ENCODE peak calls at places on chromosomes 5 and 9, in four cellular contexts. One of them, this sample, is unnamed.

GRCh38 chr5:85049020-85049419 is 664.3 kb upstream of the EDIL3 start:
- DNase-seq in posterior cingulate gyrus: no peak
- DNase-seq in lung: no peak
- DNase-seq in effector memory CD4-positive, alpha-beta T cell: no peak
- DNase-seq in this sample: no peak

GRCh38 chr5:3612561-3613175 is 17.0 kb downstream of the IRX1 start:
- DNase-seq in effector memory CD4-positive, alpha-beta T cell: no peak
- DNase-seq in lung: no peak
- DNase-seq in posterior cingulate gyrus: no peak
- DNase-seq in this sample: no peak

GRCh38 chr9:113940077-113940476 is 64.0 kb downstream of the ZNF618 start:
- DNase-seq in lung: no peak
- DNase-seq in posterior cingulate gyrus: no peak
- DNase-seq in effector memory CD4-positive, alpha-beta T cell: no peak
- DNase-seq in this sample: no peak

GRCh38 chr5:138352071-138352721 is at the start of gene KDM3B:
- DNase-seq in posterior cingulate gyrus: peak
- DNase-seq in lung: peak
- DNase-seq in effector memory CD4-positive, alpha-beta T cell: peak
- DNase-seq in this sample: peak

GRCh38 chr5:170137694-170138214 is 32.1 kb downstream of the FOXI1 start:
- DNase-seq in lung: peak
- DNase-seq in effector memory CD4-positive, alpha-beta T cell: no peak
- DNase-seq in posterior cingulate gyrus: no peak
- DNase-seq in this sample: no peak

GRCh38 chr9:84511651-84512050 is 157.9 kb upstream of the NTRK2 start:
- DNase-seq in effector memory CD4-positive, alpha-beta T cell: no peak
- DNase-seq in posterior cingulate gyrus: no peak
- DNase-seq in lung: no peak
- DNase-seq in this sample: no peak

GRCh38 chr9:68462004-68462775 is 78.5 kb downstream of the TMEM252 start:
- DNase-seq in effector memory CD4-positive, alpha-beta T cell: no peak
- DNase-seq in posterior cingulate gyrus: no peak
- DNase-seq in lung: no peak
- DNase-seq in this sample: no peak

GRCh38 chr9:132849168-132849831 is 28.8 kb downstream of the AK8 start:
- DNase-seq in effector memory CD4-positive, alpha-beta T cell: no peak
- DNase-seq in posterior cingulate gyrus: no peak
- DNase-seq in lung: no peak
- DNase-seq in this sample: peak

GRCh38 chr5:54254482-54255198 is 55.7 kb downstream of the ARL15 start:
- DNase-seq in effector memory CD4-positive, alpha-beta T cell: no peak
- DNase-seq in lung: no peak
- DNase-seq in posterior cingulate gyrus: no peak
- DNase-seq in this sample: no peak

GRCh38 chr9:120265791-120266190 is 314.2 kb downstream of the CDK5RAP2 start:
- DNase-seq in posterior cingulate gyrus: no peak
- DNase-seq in lung: no peak
- DNase-seq in effector memory CD4-positive, alpha-beta T cell: no peak
- DNase-seq in this sample: no peak

GRCh38 chr5:14591548-14591947 is 10.0 kb downstream of the OTULINL start:
- DNase-seq in effector memory CD4-positive, alpha-beta T cell: no peak
- DNase-seq in lung: no peak
- DNase-seq in posterior cingulate gyrus: no peak
- DNase-seq in this sample: no peak

GRCh38 chr5:148469446-148470062 is 85.8 kb downstream of the FBXO38 start:
- DNase-seq in effector memory CD4-positive, alpha-beta T cell: no peak
- DNase-seq in lung: no peak
- DNase-seq in posterior cingulate gyrus: peak
- DNase-seq in this sample: no peak

GRCh38 chr5:73370620-73371583 is 77.7 kb downstream of the FOXD1 start:
- DNase-seq in effector memory CD4-positive, alpha-beta T cell: no peak
- DNase-seq in posterior cingulate gyrus: no peak
- DNase-seq in lung: no peak
- DNase-seq in this sample: no peak

GRCh38 chr9:82116538-82116937 is 128.0 kb downstream of the SPATA31D1 start:
- DNase-seq in posterior cingulate gyrus: no peak
- DNase-seq in lung: no peak
- DNase-seq in effector memory CD4-positive, alpha-beta T cell: no peak
- DNase-seq in this sample: no peak

GRCh38 chr5:16934669-16935068 is 1.4 kb downstream of the MYO10 start:
- DNase-seq in effector memory CD4-positive, alpha-beta T cell: no peak
- DNase-seq in lung: no peak
- DNase-seq in posterior cingulate gyrus: no peak
- DNase-seq in this sample: no peak

GRCh38 chr9:78325343-78325742 is 28.4 kb downstream of the PSAT1 start:
- DNase-seq in posterior cingulate gyrus: peak
- DNase-seq in lung: no peak
- DNase-seq in effector memory CD4-positive, alpha-beta T cell: no peak
- DNase-seq in this sample: peak